ENCODE peak calls at places on chromosomes 3 and 15, in eight cellular contexts. N, L, K, R, M, O, W and C are unnamed samples.
A peak's percentile ranks its signal among the peaks of the same experiment; 100 is the strongest.

GRCh38 chr3:124928333-124929202 is 6.0 kb downstream of the MUC13 start:
- DNase-seq in N (peak; percentile 37), L (peak; percentile 54), K (peak; percentile 42), R (peak; percentile 69), M (peak; percentile 49), O (peak; percentile 70), W (peak; percentile 63), C (peak; percentile 65)

GRCh38 chr3:15860014-15860934 is 62.5 kb upstream of the ANKRD28 start:
- DNase-seq in N (peak; percentile 22), L (peak; percentile 84), K (no peak), R (peak; percentile 72), M (no peak), O (peak; percentile 49), W (peak; percentile 89), C (peak; percentile 59)

GRCh38 chr3:25151497-25151896 is 276.6 kb upstream of the RARB start:
- DNase-seq in N (no peak), L (no peak), K (no peak), R (no peak), M (no peak), O (no peak), W (no peak), C (no peak)

GRCh38 chr15:66785637-66786036 is 83.6 kb downstream of the SMAD6 start:
- DNase-seq in N (no peak), L (no peak), K (no peak), R (no peak), M (no peak), O (no peak), W (no peak), C (no peak)

GRCh38 chr15:39588531-39589192 is 7.8 kb downstream of the THBS1 start:
- DNase-seq in N (no peak), L (no peak), K (no peak), R (no peak), M (no peak), O (no peak), W (no peak), C (no peak)

GRCh38 chr3:149765762-149766334 is 13.6 kb upstream of the COMMD2 start:
- DNase-seq in N (peak; percentile 38), L (no peak), K (no peak), R (no peak), M (peak; percentile 15), O (no peak), W (no peak), C (no peak)

GRCh38 chr15:59371458-59372351 is 966 bp downstream of the MYO1E start:
- DNase-seq in N (no peak), L (no peak), K (peak; percentile 39), R (peak; percentile 25), M (no peak), O (peak; percentile 62), W (no peak), C (peak; percentile 92)

GRCh38 chr15:100291106-100291505 is 50.7 kb downstream of the ADAMTS17 start:
- DNase-seq in N (no peak), L (no peak), K (peak; percentile 2), R (no peak), M (peak; percentile 43), O (no peak), W (no peak), C (no peak)

GRCh38 chr3:19901337-19901736 is 32.7 kb downstream of the EFHB start:
- DNase-seq in N (no peak), L (no peak), K (no peak), R (no peak), M (peak; percentile 5), O (no peak), W (no peak), C (no peak)

GRCh38 chr15:99566157-99566900 is 545 bp downstream of the MEF2A start:
- DNase-seq in N (no peak), L (peak; percentile 40), K (peak; percentile 27), R (peak; percentile 57), M (peak; percentile 20), O (peak; percentile 43), W (no peak), C (peak; percentile 83)

GRCh38 chr15:69484837-69485236 is 32.2 kb downstream of the RPLP1 start:
- DNase-seq in N (no peak), L (no peak), K (no peak), R (no peak), M (no peak), O (no peak), W (no peak), C (no peak)

GRCh38 chr3:197308591-197308990 is 10.2 kb upstream of the DLG1 start:
- DNase-seq in N (no peak), L (no peak), K (no peak), R (no peak), M (no peak), O (no peak), W (no peak), C (no peak)

GRCh38 chr3:195270079-195270349 is 945 bp downstream of the XXYLT1 start:
- DNase-seq in N (no peak), L (no peak), K (no peak), R (no peak), M (no peak), O (no peak), W (no peak), C (no peak)

GRCh38 chr15:82830427-82831173 is 21.2 kb downstream of the WHAMM start:
- DNase-seq in N (no peak), L (no peak), K (no peak), R (no peak), M (no peak), O (no peak), W (no peak), C (no peak)

GRCh38 chr3:138367912-138368311 is 19.5 kb downstream of the MRAS start:
- DNase-seq in N (no peak), L (no peak), K (no peak), R (no peak), M (peak; percentile 68), O (no peak), W (no peak), C (peak; percentile 85)

GRCh38 chr15:67070892-67071664 is 5.7 kb downstream of the SMAD3 start:
- DNase-seq in N (no peak), L (no peak), K (no peak), R (no peak), M (no peak), O (no peak), W (no peak), C (no peak)

GRCh38 chr3:55792010-55792409 is 304.9 kb upstream of the WNT5A start:
- DNase-seq in N (no peak), L (no peak), K (no peak), R (no peak), M (no peak), O (no peak), W (no peak), C (no peak)